ENCODE peak calls at places on chromosomes 1 and 21, in nine cellular contexts. One of them, this sample, is unnamed.
A peak's percentile ranks its signal among the peaks of the same experiment; 100 is the strongest.

GRCh38 chr1:30634507-30634906 is 88.9 kb downstream of the MATN1 start:
- DNase-seq in AG04450: no peak
- DNase-seq in thoracic aorta: no peak
- DNase-seq in sigmoid colon: no peak
- DNase-seq in aorta: peak; percentile 28
- DNase-seq in A549: no peak
- DNase-seq in lung: no peak
- DNase-seq in pancreas: no peak
- DNase-seq in IMR-90: no peak
- DNase-seq in this sample: no peak

GRCh38 chr1:31878018-31878417 is 60.1 kb downstream of the PTP4A2 start:
- DNase-seq in AG04450: no peak
- DNase-seq in thoracic aorta: no peak
- DNase-seq in sigmoid colon: no peak
- DNase-seq in aorta: no peak
- DNase-seq in A549: no peak
- DNase-seq in lung: no peak
- DNase-seq in pancreas: no peak
- DNase-seq in IMR-90: no peak
- DNase-seq in this sample: no peak

GRCh38 chr1:2609271-2610035 is 22.9 kb downstream of the PRXL2B start:
- DNase-seq in AG04450: no peak
- DNase-seq in thoracic aorta: no peak
- DNase-seq in sigmoid colon: no peak
- DNase-seq in aorta: peak; percentile 72
- DNase-seq in A549: no peak
- DNase-seq in lung: no peak
- DNase-seq in pancreas: no peak
- DNase-seq in IMR-90: no peak
- DNase-seq in this sample: no peak

GRCh38 chr21:37130971-37131370 is 57.9 kb downstream of the TTC3 start:
- DNase-seq in AG04450: no peak
- DNase-seq in thoracic aorta: no peak
- DNase-seq in sigmoid colon: no peak
- DNase-seq in aorta: no peak
- DNase-seq in A549: no peak
- DNase-seq in lung: no peak
- DNase-seq in pancreas: no peak
- DNase-seq in IMR-90: peak; percentile 44
- DNase-seq in this sample: no peak

GRCh38 chr21:25396135-25396711 is 211.1 kb downstream of the MRPL39 start:
- DNase-seq in AG04450: no peak
- DNase-seq in thoracic aorta: no peak
- DNase-seq in sigmoid colon: no peak
- DNase-seq in aorta: no peak
- DNase-seq in A549: no peak
- DNase-seq in lung: no peak
- DNase-seq in pancreas: no peak
- DNase-seq in IMR-90: no peak
- DNase-seq in this sample: no peak

GRCh38 chr1:115189814-115190541 is 100.7 kb upstream of the TSPAN2 start:
- DNase-seq in AG04450: peak; percentile 64
- DNase-seq in thoracic aorta: no peak
- DNase-seq in sigmoid colon: no peak
- DNase-seq in aorta: no peak
- DNase-seq in A549: peak; percentile 55
- DNase-seq in lung: no peak
- DNase-seq in pancreas: no peak
- DNase-seq in IMR-90: peak; percentile 95
- DNase-seq in this sample: no peak

GRCh38 chr1:217048104-217048707 is 325.0 kb upstream of the ESRRG start:
- DNase-seq in AG04450: no peak
- DNase-seq in thoracic aorta: no peak
- DNase-seq in sigmoid colon: no peak
- DNase-seq in aorta: no peak
- DNase-seq in A549: peak; percentile 5
- DNase-seq in lung: no peak
- DNase-seq in pancreas: no peak
- DNase-seq in IMR-90: no peak
- DNase-seq in this sample: no peak

GRCh38 chr1:209038316-209038715 is 545.2 kb upstream of the CAMK1G start:
- DNase-seq in AG04450: no peak
- DNase-seq in thoracic aorta: no peak
- DNase-seq in sigmoid colon: no peak
- DNase-seq in aorta: no peak
- DNase-seq in A549: no peak
- DNase-seq in lung: no peak
- DNase-seq in pancreas: no peak
- DNase-seq in IMR-90: no peak
- DNase-seq in this sample: no peak

GRCh38 chr1:56432561-56432971 is 146.8 kb downstream of the PLPP3 start:
- DNase-seq in AG04450: no peak
- DNase-seq in thoracic aorta: no peak
- DNase-seq in sigmoid colon: no peak
- DNase-seq in aorta: no peak
- DNase-seq in A549: no peak
- DNase-seq in lung: no peak
- DNase-seq in pancreas: no peak
- DNase-seq in IMR-90: no peak
- DNase-seq in this sample: no peak

GRCh38 chr1:94325379-94326302 is 88.3 kb upstream of the ARHGAP29 start:
- DNase-seq in AG04450: peak; percentile 94
- DNase-seq in thoracic aorta: no peak
- DNase-seq in sigmoid colon: no peak
- DNase-seq in aorta: no peak
- DNase-seq in A549: peak; percentile 69
- DNase-seq in lung: no peak
- DNase-seq in pancreas: no peak
- DNase-seq in IMR-90: peak; percentile 99
- DNase-seq in this sample: no peak

GRCh38 chr1:7940745-7941436 is at the start of gene TNFRSF9:
- DNase-seq in AG04450: no peak
- DNase-seq in thoracic aorta: no peak
- DNase-seq in sigmoid colon: no peak
- DNase-seq in aorta: no peak
- DNase-seq in A549: peak; percentile 77
- DNase-seq in lung: peak; percentile 31
- DNase-seq in pancreas: peak; percentile 43
- DNase-seq in IMR-90: peak; percentile 54
- DNase-seq in this sample: peak; percentile 14

GRCh38 chr1:236394016-236394481 is at the start of gene EDARADD:
- DNase-seq in AG04450: no peak
- DNase-seq in thoracic aorta: no peak
- DNase-seq in sigmoid colon: no peak
- DNase-seq in aorta: no peak
- DNase-seq in A549: no peak
- DNase-seq in lung: no peak
- DNase-seq in pancreas: no peak
- DNase-seq in IMR-90: no peak
- DNase-seq in this sample: no peak

GRCh38 chr1:236489710-236490377 is 33.9 kb upstream of the LGALS8 start:
- DNase-seq in AG04450: no peak
- DNase-seq in thoracic aorta: no peak
- DNase-seq in sigmoid colon: no peak
- DNase-seq in aorta: no peak
- DNase-seq in A549: peak; percentile 80
- DNase-seq in lung: no peak
- DNase-seq in pancreas: no peak
- DNase-seq in IMR-90: peak; percentile 55
- DNase-seq in this sample: peak; percentile 44

GRCh38 chr1:217539510-217539909 is 91.4 kb downstream of the GPATCH2 start:
- DNase-seq in AG04450: no peak
- DNase-seq in thoracic aorta: no peak
- DNase-seq in sigmoid colon: no peak
- DNase-seq in aorta: no peak
- DNase-seq in A549: no peak
- DNase-seq in lung: no peak
- DNase-seq in pancreas: no peak
- DNase-seq in IMR-90: no peak
- DNase-seq in this sample: no peak

GRCh38 chr1:61391730-61392129 is 309.4 kb downstream of the NFIA start:
- DNase-seq in AG04450: no peak
- DNase-seq in thoracic aorta: no peak
- DNase-seq in sigmoid colon: no peak
- DNase-seq in aorta: no peak
- DNase-seq in A549: no peak
- DNase-seq in lung: no peak
- DNase-seq in pancreas: no peak
- DNase-seq in IMR-90: no peak
- DNase-seq in this sample: no peak

GRCh38 chr1:61395156-61395555 is 312.8 kb downstream of the NFIA start:
- DNase-seq in AG04450: no peak
- DNase-seq in thoracic aorta: no peak
- DNase-seq in sigmoid colon: no peak
- DNase-seq in aorta: no peak
- DNase-seq in A549: no peak
- DNase-seq in lung: no peak
- DNase-seq in pancreas: no peak
- DNase-seq in IMR-90: no peak
- DNase-seq in this sample: no peak

GRCh38 chr1:61393575-61393974 is 311.2 kb downstream of the NFIA start:
- DNase-seq in AG04450: no peak
- DNase-seq in thoracic aorta: no peak
- DNase-seq in sigmoid colon: no peak
- DNase-seq in aorta: no peak
- DNase-seq in A549: no peak
- DNase-seq in lung: no peak
- DNase-seq in pancreas: no peak
- DNase-seq in IMR-90: no peak
- DNase-seq in this sample: no peak

GRCh38 chr1:61389926-61390845 is 307.8 kb downstream of the NFIA start:
- DNase-seq in AG04450: no peak
- DNase-seq in thoracic aorta: no peak
- DNase-seq in sigmoid colon: no peak
- DNase-seq in aorta: no peak
- DNase-seq in A549: no peak
- DNase-seq in lung: no peak
- DNase-seq in pancreas: no peak
- DNase-seq in IMR-90: no peak
- DNase-seq in this sample: no peak

GRCh38 chr1:61392417-61393242 is 310.3 kb downstream of the NFIA start:
- DNase-seq in AG04450: no peak
- DNase-seq in thoracic aorta: no peak
- DNase-seq in sigmoid colon: no peak
- DNase-seq in aorta: no peak
- DNase-seq in A549: no peak
- DNase-seq in lung: no peak
- DNase-seq in pancreas: no peak
- DNase-seq in IMR-90: no peak
- DNase-seq in this sample: no peak
- H3K4me3 ChIP-seq in AG04450: no peak overlapping the region
- H3K4me3 ChIP-seq in thoracic aorta: no peak overlapping the region
- H3K4me3 ChIP-seq in sigmoid colon: no peak overlapping the region
- H3K4me3 ChIP-seq in aorta: no peak overlapping the region
- H3K4me3 ChIP-seq in A549: no peak overlapping the region
- H3K4me3 ChIP-seq in lung: no peak overlapping the region
- H3K4me3 ChIP-seq in pancreas: no peak overlapping the region
- H3K4me3 ChIP-seq in IMR-90: no peak overlapping the region
- H3K4me3 ChIP-seq in this sample: no peak overlapping the region

GRCh38 chr21:14078746-14079375 is 131.9 kb downstream of the LIPI start:
- DNase-seq in AG04450: no peak
- DNase-seq in thoracic aorta: no peak
- DNase-seq in sigmoid colon: peak; percentile 47
- DNase-seq in aorta: no peak
- DNase-seq in A549: no peak
- DNase-seq in lung: no peak
- DNase-seq in pancreas: no peak
- DNase-seq in IMR-90: no peak
- DNase-seq in this sample: no peak

GRCh38 chr21:14084068-14084501 is 126.7 kb downstream of the LIPI start:
- DNase-seq in AG04450: no peak
- DNase-seq in thoracic aorta: no peak
- DNase-seq in sigmoid colon: peak; percentile 57
- DNase-seq in aorta: no peak
- DNase-seq in A549: no peak
- DNase-seq in lung: no peak
- DNase-seq in pancreas: no peak
- DNase-seq in IMR-90: no peak
- DNase-seq in this sample: no peak

GRCh38 chr21:14080040-14080763 is 130.6 kb downstream of the LIPI start:
- DNase-seq in AG04450: no peak
- DNase-seq in thoracic aorta: no peak
- DNase-seq in sigmoid colon: peak; percentile 53
- DNase-seq in aorta: no peak
- DNase-seq in A549: no peak
- DNase-seq in lung: no peak
- DNase-seq in pancreas: no peak
- DNase-seq in IMR-90: no peak
- DNase-seq in this sample: no peak

GRCh38 chr21:14084701-14085100 is 126.1 kb downstream of the LIPI start:
- DNase-seq in AG04450: no peak
- DNase-seq in thoracic aorta: no peak
- DNase-seq in sigmoid colon: peak; percentile 41
- DNase-seq in aorta: no peak
- DNase-seq in A549: no peak
- DNase-seq in lung: no peak
- DNase-seq in pancreas: no peak
- DNase-seq in IMR-90: no peak
- DNase-seq in this sample: no peak

GRCh38 chr21:14080764-14081096 is 130.0 kb downstream of the LIPI start:
- DNase-seq in AG04450: no peak
- DNase-seq in thoracic aorta: no peak
- DNase-seq in sigmoid colon: peak; percentile 14
- DNase-seq in aorta: no peak
- DNase-seq in A549: no peak
- DNase-seq in lung: no peak
- DNase-seq in pancreas: no peak
- DNase-seq in IMR-90: no peak
- DNase-seq in this sample: no peak
- H3K9me3 ChIP-seq in AG04450: peaks cover 53% of the 10 kb centered on the region
- H3K9me3 ChIP-seq in thoracic aorta: peaks cover 14% of the 10 kb centered on the region
- H3K9me3 ChIP-seq in sigmoid colon: no peaks in the 10 kb centered on the region
- H3K9me3 ChIP-seq in aorta: no peaks in the 10 kb centered on the region
- H3K9me3 ChIP-seq in A549: no peaks in the 10 kb centered on the region
- H3K9me3 ChIP-seq in lung: peaks cover 25% of the 10 kb centered on the region
- H3K9me3 ChIP-seq in pancreas: no peaks in the 10 kb centered on the region
- H3K9me3 ChIP-seq in IMR-90: peaks cover 5% of the 10 kb centered on the region
- H3K9me3 ChIP-seq in this sample: no peaks in the 10 kb centered on the region

DNA sequence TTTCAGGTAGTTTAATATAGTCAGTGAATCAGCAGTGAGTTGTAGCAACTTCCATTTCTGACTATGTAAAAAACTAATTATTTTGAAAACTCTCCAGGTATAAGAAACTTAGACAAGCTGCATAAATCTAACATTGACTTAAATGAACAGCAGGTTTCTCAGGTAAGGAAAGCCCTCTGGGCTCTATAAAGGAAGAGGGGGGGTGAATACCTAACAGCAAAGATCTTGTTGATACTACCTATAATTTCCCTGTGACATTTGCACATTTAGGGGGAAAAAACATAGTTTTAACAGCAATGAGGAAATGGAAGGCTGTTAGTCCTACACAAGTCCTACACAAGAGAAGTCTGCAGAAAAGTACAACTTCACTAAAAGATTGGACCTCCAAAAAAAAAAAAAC is 460.0 kb downstream of the DSCAM start:
- DNase-seq in AG04450: no peak
- DNase-seq in thoracic aorta: no peak
- DNase-seq in sigmoid colon: no peak
- DNase-seq in aorta: no peak
- DNase-seq in A549: no peak
- DNase-seq in lung: no peak
- DNase-seq in pancreas: no peak
- DNase-seq in IMR-90: no peak
- DNase-seq in this sample: no peak
- H3K4me3 ChIP-seq in AG04450: no peak overlapping the region
- H3K4me3 ChIP-seq in thoracic aorta: no peak overlapping the region
- H3K4me3 ChIP-seq in sigmoid colon: no peak overlapping the region
- H3K4me3 ChIP-seq in aorta: no peak overlapping the region
- H3K4me3 ChIP-seq in A549: no peak overlapping the region
- H3K4me3 ChIP-seq in lung: no peak overlapping the region
- H3K4me3 ChIP-seq in pancreas: no peak overlapping the region
- H3K4me3 ChIP-seq in IMR-90: no peak overlapping the region
- H3K4me3 ChIP-seq in this sample: no peak overlapping the region

GRCh38 chr21:44998621-44999427 is 59.0 kb downstream of the SLX9 start:
- DNase-seq in AG04450: no peak
- DNase-seq in thoracic aorta: no peak
- DNase-seq in sigmoid colon: peak; percentile 61
- DNase-seq in aorta: peak; percentile 74
- DNase-seq in A549: no peak
- DNase-seq in lung: no peak
- DNase-seq in pancreas: no peak
- DNase-seq in IMR-90: no peak
- DNase-seq in this sample: no peak
- H3K9me3 ChIP-seq in AG04450: peaks cover 20% of the 10 kb centered on the region
- H3K9me3 ChIP-seq in thoracic aorta: no peaks in the 10 kb centered on the region
- H3K9me3 ChIP-seq in sigmoid colon: no peaks in the 10 kb centered on the region
- H3K9me3 ChIP-seq in aorta: no peaks in the 10 kb centered on the region
- H3K9me3 ChIP-seq in A549: no peaks in the 10 kb centered on the region
- H3K9me3 ChIP-seq in lung: peaks cover 2% of the 10 kb centered on the region
- H3K9me3 ChIP-seq in pancreas: no peaks in the 10 kb centered on the region
- H3K9me3 ChIP-seq in IMR-90: peaks cover 7% of the 10 kb centered on the region
- H3K9me3 ChIP-seq in this sample: no peaks in the 10 kb centered on the region

This sample was measured in naive thymus-derived CD4-positive, alpha-beta T cell.